ENCODE peak calls at places on chromosomes 12 and 14, in ten cellular contexts. U is C1 segment of cervical spinal cord; Q is GM23338; C is colonic mucosa; S is stimulated activated CD8-positive, alpha-beta memory T cell treated with anti-CD3 and anti-CD28 coated beads, Interleukin-2, amount 100 ng/mL, for 1 hour; X is amniotic stem cell; N is HEK293T; D is NAMALWA; E is stimulated activated CD4-positive, alpha-beta T cell treated with anti-CD3 and anti-CD28 coated beads, Interleukin-1b, Interleukin-23, amount 100 ng/mL, for 4 hours; K is T-helper 9 cell. J is an unnamed sample.

GRCh38 chr14:97095269-97095668 is 298.1 kb downstream of the VRK1 start:
- DNase-seq in S (no peak), D (no peak), N (no peak), Q (peak), E (no peak), K (no peak), U (no peak), C (no peak), X (no peak), J (no peak)

GRCh38 chr12:85036241-85036707 is at the start of the genes LRRIQ1 and TSPAN19:
- DNase-seq in C (peak), U (peak), N (peak), S (no peak), D (peak), X (peak), Q (peak), E (peak), K (peak), J (no peak)

GRCh38 chr12:64780531-64781373 is 21.5 kb upstream of the GNS start:
- DNase-seq in S (peak), Q (peak), E (peak), K (no peak), U (no peak), D (no peak), C (peak), X (no peak), N (peak), J (no peak)

GRCh38 chr14:24845851-24846250 is 204.1 kb downstream of the STXBP6 start:
- DNase-seq in D (no peak), X (no peak), C (no peak), K (no peak), S (no peak), Q (no peak), U (no peak), E (no peak), N (no peak), J (no peak)

GRCh38 chr12:32301216-32301615 is 98.1 kb upstream of the FGD4 start:
- DNase-seq in N (no peak), U (no peak), E (no peak), K (no peak), S (no peak), D (no peak), Q (no peak), C (no peak), X (no peak), J (no peak)

GRCh38 chr12:124626841-124627502 is 59.6 kb upstream of the NCOR2 start:
- DNase-seq in N (no peak), D (no peak), U (no peak), S (no peak), C (peak), K (no peak), E (no peak), X (no peak), Q (no peak), J (no peak)

GRCh38 chr14:35558680-35559079 is 24.7 kb downstream of the INSM2 start:
- DNase-seq in C (no peak), D (no peak), U (no peak), N (no peak), S (no peak), K (no peak), X (no peak), Q (peak), E (no peak), J (no peak)

GRCh38 chr14:102545461-102546265 is 36.1 kb upstream of the ANKRD9 start:
- DNase-seq in D (no peak), K (no peak), X (no peak), U (no peak), Q (peak), S (no peak), E (no peak), N (no peak), C (no peak), J (no peak)

GRCh38 chr12:108738165-108738564 is 6.8 kb upstream of the CORO1C start:
- DNase-seq in N (no peak), Q (no peak), K (no peak), D (no peak), E (no peak), S (no peak), U (no peak), X (no peak), C (no peak), J (no peak)

GRCh38 chr12:32505546-32505945 is 106.2 kb downstream of the FGD4 start:
- DNase-seq in D (no peak), C (no peak), S (no peak), X (no peak), K (no peak), E (no peak), N (no peak), U (no peak), Q (no peak), J (no peak)

GRCh38 chr12:67472551-67472950 is 176.0 kb upstream of the DYRK2 start:
- DNase-seq in C (no peak), D (no peak), U (no peak), E (no peak), Q (no peak), K (no peak), N (no peak), S (no peak), X (no peak), J (no peak)

GRCh38 chr12:127588224-127588623 is 678.7 kb upstream of the TMEM132C start:
- DNase-seq in D (no peak), E (no peak), S (no peak), K (no peak), X (no peak), C (peak), U (no peak), Q (peak), N (no peak), J (no peak)

GRCh38 chr14:75125617-75126016 is 1.2 kb downstream of the NEK9 start:
- DNase-seq in X (no peak), S (no peak), N (no peak), E (no peak), U (no peak), C (no peak), K (no peak), D (no peak), Q (no peak), J (no peak)

GRCh38 chr14:100178691-100179090 is 19.2 kb upstream of the DEGS2 start:
- DNase-seq in E (no peak), C (no peak), K (no peak), U (no peak), N (no peak), Q (no peak), X (no peak), S (no peak), D (no peak), J (no peak)

GRCh38 chr14:72311116-72311515 is 378.9 kb downstream of the RGS6 start:
- DNase-seq in S (no peak), X (no peak), U (no peak), D (no peak), K (no peak), N (no peak), E (no peak), Q (no peak), C (no peak), J (no peak)

GRCh38 chr14:91947196-91948184 is at the start of gene FBLN5:
- DNase-seq in Q (peak), C (peak), N (peak), U (no peak), D (no peak), S (no peak), K (peak), E (peak), X (peak), J (peak)

GRCh38 chr14:64800000-64800399 is 79.7 kb downstream of the SPTB start:
- DNase-seq in K (no peak), U (no peak), X (peak), N (no peak), C (peak), E (no peak), S (no peak), D (peak), Q (peak), J (no peak)

GRCh38 chr14:50590464-50590863 is 30.5 kb downstream of the ATL1 start:
- DNase-seq in C (no peak), X (no peak), D (no peak), U (no peak), S (no peak), Q (no peak), K (no peak), N (no peak), E (no peak), J (no peak)

GRCh38 chr12:19048943-19049342 is 80.6 kb upstream of the PLEKHA5 start:
- DNase-seq in Q (no peak), U (no peak), N (no peak), S (no peak), K (no peak), D (no peak), E (no peak), X (no peak), C (no peak), J (no peak)

GRCh38 chr14:68363401-68363800 is 429.5 kb downstream of the ZFP36L1 start:
- DNase-seq in X (no peak), S (no peak), C (no peak), D (no peak), E (no peak), K (no peak), Q (peak), U (no peak), N (peak), J (no peak)

GRCh38 chr12:80472912-80473500 is 29.0 kb downstream of the PTPRQ start:
- DNase-seq in D (peak), X (no peak), S (no peak), K (no peak), Q (peak), U (no peak), E (no peak), C (no peak), N (peak), J (no peak)

GRCh38 chr14:50173891-50174290 is 57.5 kb downstream of the SOS2 start:
- DNase-seq in K (no peak), U (no peak), E (no peak), S (no peak), D (no peak), C (no peak), X (no peak), N (no peak), Q (no peak), J (no peak)

GRCh38 chr14:76918751-76919421 is 92.7 kb downstream of the LRRC74A start:
- DNase-seq in X (peak), N (peak), D (no peak), S (no peak), U (peak), E (no peak), K (no peak), C (peak), Q (peak), J (no peak)

GRCh38 chr12:51391047-51391837 is at the start of gene GALNT6:
- DNase-seq in X (no peak), S (peak), E (peak), Q (peak), U (peak), D (peak), C (peak), K (peak), N (peak), J (peak)

GRCh38 chr14:76186318-76187027 is 34.8 kb downstream of the GPATCH2L start:
- DNase-seq in N (no peak), E (no peak), Q (no peak), K (no peak), S (no peak), C (no peak), X (no peak), D (no peak), U (no peak), J (no peak)

GRCh38 chr12:26062566-26062965 is 62.3 kb downstream of the BHLHE41 start:
- DNase-seq in E (no peak), X (peak), C (no peak), U (no peak), K (no peak), N (no peak), D (no peak), S (no peak), Q (no peak), J (no peak)

GRCh38 chr12:4483885-4484823 is 38.5 kb upstream of the FGF6 start:
- DNase-seq in X (no peak), K (no peak), Q (no peak), N (no peak), S (no peak), U (no peak), E (no peak), C (no peak), D (no peak), J (no peak)

GRCh38 chr14:85461432-85462133 is 68.4 kb upstream of the FLRT2 start:
- DNase-seq in D (no peak), N (no peak), E (no peak), K (no peak), U (no peak), Q (no peak), C (no peak), S (no peak), X (no peak), J (no peak)

GRCh38 chr12:75660107-75660530 is 148.7 kb upstream of the KRR1 start:
- DNase-seq in C (no peak), D (no peak), N (no peak), Q (no peak), S (no peak), U (no peak), X (peak), E (no peak), K (no peak), J (no peak)

GRCh38 chr14:69948311-69948710 is 69.1 kb downstream of the SMOC1 start:
- DNase-seq in Q (no peak), C (no peak), S (no peak), U (no peak), E (no peak), X (no peak), D (no peak), K (no peak), N (no peak), J (no peak)

GRCh38 chr12:93243689-93244513 is 133.8 kb upstream of the NUDT4 start:
- DNase-seq in D (peak), S (no peak), Q (no peak), E (no peak), N (no peak), X (no peak), U (no peak), K (no peak), C (peak), J (no peak)

J was measured in NCI-H1048.